ENCODE peak calls at places on chromosome 22, in four cellular contexts. B is CD4-positive, CD25-positive, alpha-beta regulatory T cell; R is transverse colon; W is uterus. G is an unnamed sample. For H3K4me1, the result is how much of the 10 kb centered on the place peaks cover.

GRCh38 chr22:23527971-23528740 is 51.9 kb downstream of the IGLL1 start:
- DNase-seq in B (no peak), R (no peak), W (no peak), G (no peak)

GRCh38 chr22:39773976-39774539 is 119.5 kb downstream of the ENTHD1 start:
- DNase-seq in B (peak), R (peak), W (no peak), G (peak)

GRCh38 chr22:50676211-50676636 is 3.6 kb downstream of the SHANK3 start:
- DNase-seq in B (no peak), R (no peak), W (no peak), G (no peak)

GRCh38 chr22:47627561-47628253 is 865.3 kb downstream of the TBC1D22A start:
- DNase-seq in B (no peak), R (no peak), W (no peak), G (no peak)

GRCh38 chr22:40853961-40854360 is 2.5 kb downstream of the ST13 start:
- DNase-seq in B (no peak), R (no peak), W (no peak), G (no peak)

GRCh38 chr22:18136563-18137320 is 13.2 kb upstream of the USP18 start:
- DNase-seq in B (no peak), R (no peak), W (no peak), G (no peak)

GRCh38 chr22:32744560-32744959 is 56.9 kb upstream of the TIMP3 start:
- DNase-seq in B (no peak), R (no peak), W (no peak), G (no peak)

GRCh38 chr22:37175414-37176144 is 12.5 kb downstream of the C1QTNF6 start:
- DNase-seq in B (no peak), R (no peak), W (peak), G (no peak)

GRCh38 chr22:28939394-28939793 is 56.0 kb downstream of the ZNRF3 start:
- DNase-seq in B (no peak), R (no peak), W (no peak), G (no peak)

GRCh38 chr22:28282346-28282745 is 363.3 kb upstream of the PITPNB start:
- DNase-seq in B (no peak), R (no peak), W (no peak), G (no peak)

GRCh38 chr22:21928048-21928447 is 24.6 kb downstream of the PPM1F start:
- DNase-seq in B (no peak), R (no peak), W (no peak), G (no peak)

GRCh38 chr22:33539902-33540751 is 380.1 kb downstream of the LARGE1 start:
- DNase-seq in B (no peak), R (peak), W (peak), G (no peak)

GRCh38 chr22:32531955-32532818 is 57.6 kb downstream of the FBXO7 start:
- DNase-seq in B (no peak), R (peak), W (peak), G (no peak)

GRCh38 chr22:22180738-22181514 is 63.7 kb upstream of the VPREB1 start:
- DNase-seq in B (no peak), R (no peak), W (no peak), G (no peak)

GRCh38 chr22:37161442-37161841 is 11.7 kb upstream of the IL2RB start:
- DNase-seq in B (no peak), R (no peak), W (no peak), G (no peak)

GRCh38 chr22:39959640-39960447 is at the start of gene TMA7B:
- DNase-seq in B (no peak), R (no peak), W (no peak), G (peak)

GRCh38 chr22:23315341-23315917 is 135.1 kb downstream of the BCR start:
- DNase-seq in B (peak), R (peak), W (peak), G (peak)

GRCh38 chr22:38866399-38867123 is 5.5 kb downstream of the CBX6 start:
- DNase-seq in B (no peak), R (no peak), W (peak), G (no peak)

GRCh38 chr22:34105461-34106062 is 185.3 kb upstream of the LARGE1 start:
- DNase-seq in B (no peak), R (peak), W (peak), G (no peak)

GRCh38 chr22:27993774-27994350 is 74.8 kb upstream of the PITPNB start:
- DNase-seq in B (no peak), R (peak), W (no peak), G (no peak)

GRCh38 chr22:28052818-28053217 is 133.8 kb upstream of the PITPNB start:
- DNase-seq in B (no peak), R (no peak), W (no peak), G (no peak)

GRCh38 chr22:22397875-22398524 is 110.5 kb downstream of the ZNF280B start:
- DNase-seq in B (no peak), R (no peak), W (no peak), G (no peak)

GRCh38 chr22:23692598-23693291 is 1.9 kb downstream of the RGL4 start:
- DNase-seq in B (no peak), R (no peak), W (no peak), G (no peak)

GRCh38 chr22:24097961-24098391 is 83.3 kb upstream of the SUSD2 start:
- DNase-seq in B (no peak), R (no peak), W (no peak), G (no peak)

GRCh38 chr22:23478175-23478574 is 101.9 kb downstream of the IGLL1 start:
- DNase-seq in B (no peak), R (no peak), W (no peak), G (no peak)

GRCh38 chr22:23061471-23062280 is 8.6 kb upstream of the GNAZ start:
- DNase-seq in B (no peak), R (no peak), W (peak), G (no peak)

GRCh38 chr22:33524511-33525270 is 395.6 kb downstream of the LARGE1 start:
- DNase-seq in B (no peak), R (no peak), W (no peak), G (no peak)

GRCh38 chr22:35913925-35914324 is 114.7 kb downstream of the RBFOX2 start:
- DNase-seq in B (no peak), R (no peak), W (no peak), G (no peak)

GRCh38 chr22:35914665-35915476 is 113.8 kb downstream of the RBFOX2 start:
- DNase-seq in B (no peak), R (peak), W (peak), G (no peak)

GRCh38 chr22:35912668-35913067 is 116.0 kb downstream of the RBFOX2 start:
- DNase-seq in B (no peak), R (no peak), W (no peak), G (no peak)

GRCh38 chr22:35915477-35916013 is 113.1 kb downstream of the RBFOX2 start:
- DNase-seq in B (no peak), R (no peak), W (no peak), G (no peak)

DNA sequence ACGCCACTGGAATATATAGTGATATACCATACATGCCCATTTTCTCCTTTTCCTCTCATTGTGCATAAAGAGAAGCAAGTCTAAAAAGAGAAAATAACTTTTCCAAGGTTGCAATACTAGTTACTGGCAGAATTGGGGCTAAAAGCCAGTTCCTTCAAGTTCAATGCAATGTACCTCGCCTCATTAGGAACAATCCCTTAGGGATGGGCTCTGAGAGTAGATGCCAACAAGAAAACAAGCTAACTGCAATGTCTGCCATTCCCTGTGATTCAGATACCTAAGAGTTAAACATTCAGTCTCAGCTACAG is 114.3 kb downstream of the RBFOX2 start:
- DNase-seq in B (no peak), R (no peak), W (no peak), G (no peak)
- H3K4me3 ChIP-seq in B (no peak), R (peak), W (peak), G (peak)

GRCh38 chr22:20192293-20192971 is 41.6 kb upstream of the CCDC188 start:
- DNase-seq in B (no peak), R (no peak), W (no peak), G (no peak)
- H3K4me1 ChIP-seq in B (under half), R (under half), W (under half), G (under half)

GRCh38 chr22:30573594-30574094 is 821 bp downstream of the GAL3ST1 start:
- DNase-seq in B (no peak), R (peak), W (no peak), G (no peak)
- H3K4me3 ChIP-seq in B (no peak), R (peak), W (no peak), G (no peak)

GRCh38 chr22:48943567-48944432 is 883.9 kb downstream of the BRD1 start:
- DNase-seq in B (no peak), R (peak), W (no peak), G (peak)

GRCh38 chr22:48944756-48945620 is 882.7 kb downstream of the BRD1 start:
- DNase-seq in B (no peak), R (peak), W (no peak), G (no peak)

GRCh38 chr22:48947636-48948035 is 880.0 kb downstream of the BRD1 start:
- DNase-seq in B (no peak), R (no peak), W (no peak), G (no peak)

GRCh38 chr22:48944433-48944755 is 883.3 kb downstream of the BRD1 start:
- DNase-seq in B (no peak), R (no peak), W (no peak), G (no peak)

GRCh38 chr22:48945621-48946458 is 881.8 kb downstream of the BRD1 start:
- DNase-seq in B (no peak), R (peak), W (no peak), G (no peak)
- H3K4me1 ChIP-seq in B (under half), R (under half), W (under half), G (under half)

GRCh38 chr22:26902401-26903029 is 245.1 kb downstream of the MIAT start:
- DNase-seq in B (no peak), R (no peak), W (no peak), G (no peak)
- H3K4me3 ChIP-seq in B (no peak), R (no peak), W (no peak), G (no peak)

DNA sequence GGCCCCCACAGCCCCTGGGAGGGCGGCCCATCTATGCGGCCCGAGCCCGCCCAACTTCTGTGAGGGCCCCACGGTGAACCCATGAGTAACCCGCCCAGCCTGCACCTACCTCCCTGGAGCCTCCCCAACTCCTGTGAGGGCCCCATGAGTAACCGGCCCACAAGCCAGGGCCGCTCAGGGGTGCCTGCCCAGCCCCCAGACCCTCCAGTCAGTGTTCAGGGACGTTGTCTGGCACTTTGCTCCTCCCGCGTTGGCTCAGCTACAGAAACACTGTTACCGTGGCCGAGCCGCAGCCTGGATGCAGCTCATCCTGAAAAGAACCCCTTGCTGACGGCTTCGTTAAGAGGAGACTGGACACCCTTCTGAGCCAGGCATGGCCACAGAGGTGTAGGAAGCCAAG is 179.6 kb downstream of the BRD1 start:
- DNase-seq in B (no peak), R (no peak), W (no peak), G (no peak)
- H3K4me1 ChIP-seq in B (under half), R (under half), W (under half), G (under half)

GRCh38 chr22:42959472-42960145 is 55.3 kb downstream of the PACSIN2 start:
- DNase-seq in B (no peak), R (peak), W (no peak), G (no peak)
- H3K4me3 ChIP-seq in B (no peak), R (no peak), W (no peak), G (no peak)

DNA sequence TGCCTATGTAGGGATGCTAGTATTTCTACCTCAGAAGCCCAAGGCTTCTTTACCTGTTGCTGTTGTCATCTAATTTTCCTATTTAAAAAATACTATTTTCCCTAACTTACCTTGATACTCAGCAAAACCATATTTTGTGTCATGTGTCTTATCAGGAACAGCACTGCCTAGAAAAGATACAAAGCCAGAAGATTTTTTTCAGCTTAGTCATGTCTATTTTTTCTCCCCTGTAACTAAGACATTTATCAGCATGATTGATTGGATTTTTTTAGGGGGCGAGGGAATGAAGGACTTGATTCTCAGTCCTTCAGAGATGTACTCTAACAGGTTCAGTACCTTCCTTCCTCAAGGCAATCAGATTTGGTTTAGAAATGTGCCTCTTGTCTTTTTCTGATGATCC is 3.5 kb upstream of the PIK3IP1 start:
- DNase-seq in B (no peak), R (no peak), W (no peak), G (no peak)
- H3K4me1 ChIP-seq in B (under half), R (under half), W (under half), G (under half)

GRCh38 chr22:46534901-46535630 is 2.4 kb downstream of the CELSR1 start:
- DNase-seq in B (no peak), R (no peak), W (no peak), G (no peak)

GRCh38 chr22:46537221-46537945 is at the start of gene CELSR1:
- DNase-seq in B (no peak), R (peak), W (no peak), G (no peak)

GRCh38 chr22:46536559-46537220 is 730 bp downstream of the CELSR1 start:
- DNase-seq in B (no peak), R (no peak), W (no peak), G (no peak)

GRCh38 chr22:46534177-46534776 is 3.1 kb downstream of the CELSR1 start:
- DNase-seq in B (no peak), R (no peak), W (no peak), G (no peak)

GRCh38 chr22:46535876-46536558 is 1.4 kb downstream of the CELSR1 start:
- DNase-seq in B (no peak), R (no peak), W (no peak), G (no peak)
- H3K4me3 ChIP-seq in B (no peak), R (no peak), W (no peak), G (no peak)

GRCh38 chr22:44495629-44496028 is 2.4 kb downstream of the RTL6 start:
- DNase-seq in B (no peak), R (no peak), W (no peak), G (no peak)

GRCh38 chr22:44497218-44497903 is 672 bp downstream of the RTL6 start:
- DNase-seq in B (no peak), R (peak), W (no peak), G (peak)

GRCh38 chr22:44497904-44498242 is at the start of gene RTL6:
- DNase-seq in B (no peak), R (no peak), W (no peak), G (no peak)

GRCh38 chr22:44496305-44496704 is 1.7 kb downstream of the RTL6 start:
- DNase-seq in B (no peak), R (no peak), W (no peak), G (no peak)

DNA sequence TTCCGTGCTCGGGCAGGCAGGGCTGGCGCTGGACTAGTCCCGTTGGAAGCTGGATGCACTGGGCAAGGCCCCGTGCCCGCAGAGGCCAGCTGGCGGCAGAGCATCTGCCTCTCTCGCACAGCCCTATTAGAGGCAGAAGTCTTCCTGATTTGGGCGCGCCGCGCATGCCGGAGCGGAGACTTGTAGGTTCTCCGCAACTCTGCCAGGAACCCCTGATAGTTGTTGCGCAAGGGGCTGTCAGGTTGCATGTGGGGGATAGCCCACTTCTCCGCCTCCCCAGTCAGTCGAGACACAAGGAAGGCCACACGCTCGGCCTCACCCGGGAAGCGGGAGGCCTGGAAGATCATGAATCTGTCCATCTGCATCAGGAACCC is 1.2 kb downstream of the RTL6 start:
- DNase-seq in B (no peak), R (no peak), W (no peak), G (no peak)
- H3K4me1 ChIP-seq in B (under half), R (under half), W (under half), G (under half)